ENCODE peak calls at places on chromosomes 11 and 22, in ten cellular contexts. Y is tibial nerve, T is upper lobe of left lung, L is sigmoid colon, M is suprapubic skin, W is K562, Q is A549, K is transverse colon, X is HepG2, O is H1. J is an unnamed sample.

GRCh38 chr11:14306481-14306880 is 52.5 kb downstream of the RRAS2 start:
- DNase-seq in K (no peak), X (no peak), W (no peak), L (no peak), T (no peak), O (no peak), Y (no peak), M (no peak), Q (peak; percentile 22), J (no peak)

GRCh38 chr11:64924910-64925284 is 408 bp downstream of the PPP2R5B start:
- DNase-seq in L (peak; percentile 76), X (no peak), Y (no peak), T (no peak), W (peak; percentile 55), O (no peak), K (peak; percentile 28), M (no peak), Q (no peak), J (no peak)

GRCh38 chr11:102831128-102831708 is 12.2 kb downstream of the MMP3 start:
- DNase-seq in M (peak; percentile 82), L (peak; percentile 70), Q (peak; percentile 16), W (no peak), X (peak; percentile 4), T (peak; percentile 89), K (peak; percentile 51), O (no peak), Y (peak; percentile 30), J (no peak)

GRCh38 chr22:40261783-40262182 is 84.1 kb downstream of the TNRC6B start:
- DNase-seq in Q (no peak), X (no peak), M (no peak), L (no peak), K (no peak), Y (no peak), T (peak; percentile 65), O (no peak), W (no peak), J (no peak)

GRCh38 chr11:833114-833791 is 501 bp downstream of the CD151 start:
- DNase-seq in X (no peak), L (no peak), T (peak; percentile 93), Q (peak; percentile 55), Y (no peak), W (peak; percentile 64), M (no peak), K (peak; percentile 73), O (no peak), J (peak; percentile 69)

GRCh38 chr11:34614334-34615113 is 6.4 kb upstream of the EHF start:
- DNase-seq in O (no peak), X (no peak), Q (no peak), M (no peak), T (no peak), K (no peak), W (no peak), L (no peak), Y (no peak), J (no peak)

GRCh38 chr11:36352919-36353318 is 56.8 kb downstream of the PRR5L start:
- DNase-seq in O (no peak), L (no peak), Y (no peak), Q (no peak), W (no peak), X (no peak), K (no peak), M (no peak), T (no peak), J (no peak)

GRCh38 chr11:6682591-6682935 is 577 bp downstream of the MRPL17 start:
- DNase-seq in Q (no peak), T (no peak), Y (no peak), L (no peak), K (no peak), W (no peak), X (no peak), O (no peak), M (no peak), J (no peak)

GRCh38 chr11:33040862-33041453 is 1.6 kb downstream of the TCP11L1 start:
- DNase-seq in L (no peak), Y (no peak), O (no peak), Q (no peak), M (no peak), W (no peak), T (no peak), K (no peak), X (no peak), J (no peak)

GRCh38 chr11:33043221-33043833 is 4.0 kb downstream of the TCP11L1 start:
- DNase-seq in T (no peak), Q (no peak), K (no peak), M (no peak), W (no peak), O (no peak), X (no peak), Y (no peak), L (no peak), J (no peak)

GRCh38 chr11:33039274-33040126 is at the start of gene TCP11L1:
- DNase-seq in L (peak; percentile 96), Y (peak; percentile 78), K (peak; percentile 93), M (peak; percentile 96), O (peak; percentile 91), T (peak; percentile 97), W (peak; percentile 88), Q (peak; percentile 96), X (peak; percentile 83), J (peak; percentile 73)

GRCh38 chr11:33044281-33044680 is 4.9 kb downstream of the TCP11L1 start:
- DNase-seq in M (no peak), K (no peak), O (no peak), L (no peak), W (no peak), Y (no peak), X (no peak), Q (peak; percentile 91), T (no peak), J (no peak)

DNA sequence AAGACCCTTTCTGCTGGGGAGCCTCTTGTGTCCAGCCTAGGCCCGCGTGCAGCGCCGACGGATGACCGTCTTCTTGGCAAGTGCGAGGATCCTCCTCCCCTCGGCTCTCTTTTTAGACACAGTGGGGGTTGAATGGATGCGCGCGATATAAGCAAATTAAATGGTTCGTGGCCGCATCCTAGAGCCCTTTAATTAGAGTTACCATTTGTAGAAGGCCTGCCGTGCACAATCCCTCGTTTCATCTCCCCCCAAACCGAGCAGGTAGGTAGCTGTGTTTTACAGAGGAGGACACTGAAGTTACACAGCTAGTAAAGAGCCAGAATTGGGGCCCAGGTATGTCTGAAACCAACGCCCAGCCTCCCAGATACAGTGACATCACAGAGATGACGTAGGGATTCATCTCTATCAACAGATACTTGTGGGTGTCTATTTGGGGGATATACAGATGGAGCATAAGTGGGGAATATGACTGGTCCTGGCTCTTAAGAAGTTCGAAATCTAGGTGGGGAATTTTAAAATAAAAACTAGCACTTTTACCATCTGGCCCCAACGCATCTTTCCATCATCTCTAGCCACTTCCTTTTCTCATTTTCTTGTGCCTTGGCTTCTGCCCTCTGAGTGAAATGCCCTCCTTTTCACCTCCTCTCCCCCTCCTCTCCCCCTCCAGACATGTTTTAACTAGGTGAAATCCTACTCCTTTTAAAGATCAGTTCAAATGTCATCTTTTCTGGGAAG is 922 bp downstream of the TCP11L1 start:
- DNase-seq in M (no peak), O (no peak), W (peak; percentile 14), T (no peak), Q (peak; percentile 73), Y (no peak), K (no peak), X (no peak), L (no peak), J (no peak)
- TF ChIP-seq EP300 in M (no peak), O (no peak), W (no peak), T (no peak), Q (no peak), Y (no peak), K (no peak), X (no peak), L (no peak), J (no peak)

GRCh38 chr11:66062408-66062807 is 7.7 kb upstream of the PACS1 start:
- DNase-seq in K (no peak), O (no peak), L (no peak), Q (no peak), Y (no peak), X (no peak), T (no peak), W (no peak), M (peak; percentile 24), J (no peak)

GRCh38 chr11:66061268-66061667 is 8.8 kb upstream of the PACS1 start:
- DNase-seq in L (no peak), W (no peak), M (peak; percentile 7), X (no peak), T (no peak), Q (no peak), K (no peak), Y (no peak), O (no peak), J (no peak)

GRCh38 chr11:66066751-66067150 is 3.3 kb upstream of the PACS1 start:
- DNase-seq in W (no peak), K (no peak), Q (no peak), Y (no peak), O (no peak), M (no peak), X (no peak), T (no peak), L (peak; percentile 5), J (no peak)

GRCh38 chr11:66064571-66064970 is 5.5 kb upstream of the PACS1 start:
- DNase-seq in L (no peak), Q (no peak), O (no peak), K (no peak), W (no peak), T (no peak), Y (no peak), X (no peak), M (no peak), J (no peak)

DNA sequence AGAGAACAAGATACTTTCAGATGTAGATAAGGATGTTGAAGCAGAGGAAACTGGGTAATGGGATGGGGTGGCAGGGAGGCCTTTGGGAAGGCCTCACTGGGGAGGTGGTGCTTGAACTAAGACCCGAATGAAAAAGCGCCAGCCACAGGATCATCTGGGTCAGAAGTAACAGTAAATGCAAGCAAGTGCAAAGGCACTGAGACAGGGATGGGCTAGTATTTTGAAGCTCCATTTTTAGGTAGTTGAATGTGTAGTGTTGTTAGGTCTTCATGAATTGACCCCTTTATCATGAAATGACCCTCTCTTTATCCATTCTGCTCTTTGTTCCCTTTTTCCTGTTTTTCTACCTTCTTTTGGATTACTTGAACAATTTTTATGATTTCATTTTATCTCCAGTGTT is 6.2 kb upstream of the PACS1 start:
- DNase-seq in K (no peak), M (no peak), L (no peak), Q (no peak), Y (no peak), X (no peak), W (no peak), O (no peak), T (no peak), J (no peak)
- H3K4me1 ChIP-seq in K (peaks cover 6% of the 10 kb centered on the region), M (peaks cover 15% of the 10 kb centered on the region), L (peaks cover 10% of the 10 kb centered on the region), Q (peaks cover 13% of the 10 kb centered on the region), Y (no peaks in the 10 kb centered on the region), X (peaks cover 27% of the 10 kb centered on the region), W (peaks cover 9% of the 10 kb centered on the region), O (no peaks in the 10 kb centered on the region), T (peaks cover 11% of the 10 kb centered on the region), J (peaks cover 18% of the 10 kb centered on the region)

DNA sequence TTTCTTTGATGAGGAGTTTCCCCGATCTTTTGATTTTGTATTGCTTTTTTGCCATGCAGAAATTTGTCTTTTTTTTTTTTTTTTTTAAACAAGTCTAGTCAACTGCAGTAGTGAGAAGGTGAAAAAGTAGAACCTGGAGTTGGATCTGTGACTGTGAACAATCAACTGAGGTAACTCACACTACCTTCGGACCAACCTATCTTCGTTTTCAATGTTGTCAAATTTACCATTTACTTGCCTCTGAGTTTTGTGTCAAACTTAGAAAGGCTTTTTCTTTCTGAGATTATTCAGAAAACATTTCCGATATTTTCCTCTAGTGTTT is 20.5 kb downstream of the KLHL22 start:
- DNase-seq in X (no peak), K (no peak), O (no peak), Y (no peak), M (no peak), Q (no peak), L (no peak), W (no peak), T (no peak), J (no peak)
- TF ChIP-seq EP300 in X (no peak), K (no peak), O (no peak), Y (no peak), M (no peak), Q (no peak), L (no peak), W (no peak), T (no peak), J (no peak)

GRCh38 chr11:69966583-69966835 is 111.6 kb upstream of the ANO1 start:
- DNase-seq in W (no peak), M (no peak), L (no peak), X (no peak), K (no peak), O (no peak), T (no peak), Q (no peak), Y (no peak), J (no peak)

GRCh38 chr11:69964247-69964643 is 113.9 kb upstream of the ANO1 start:
- DNase-seq in Y (no peak), T (no peak), X (no peak), O (no peak), L (no peak), M (no peak), Q (no peak), W (no peak), K (no peak), J (no peak)

GRCh38 chr11:69966910-69967309 is 111.2 kb upstream of the ANO1 start:
- DNase-seq in W (no peak), L (no peak), Q (no peak), M (no peak), Y (no peak), T (no peak), O (no peak), K (no peak), X (no peak), J (no peak)

GRCh38 chr11:69967484-69967883 is 110.6 kb upstream of the ANO1 start:
- DNase-seq in K (no peak), M (no peak), W (no peak), X (no peak), Q (no peak), Y (no peak), T (no peak), L (no peak), O (no peak), J (no peak)

DNA sequence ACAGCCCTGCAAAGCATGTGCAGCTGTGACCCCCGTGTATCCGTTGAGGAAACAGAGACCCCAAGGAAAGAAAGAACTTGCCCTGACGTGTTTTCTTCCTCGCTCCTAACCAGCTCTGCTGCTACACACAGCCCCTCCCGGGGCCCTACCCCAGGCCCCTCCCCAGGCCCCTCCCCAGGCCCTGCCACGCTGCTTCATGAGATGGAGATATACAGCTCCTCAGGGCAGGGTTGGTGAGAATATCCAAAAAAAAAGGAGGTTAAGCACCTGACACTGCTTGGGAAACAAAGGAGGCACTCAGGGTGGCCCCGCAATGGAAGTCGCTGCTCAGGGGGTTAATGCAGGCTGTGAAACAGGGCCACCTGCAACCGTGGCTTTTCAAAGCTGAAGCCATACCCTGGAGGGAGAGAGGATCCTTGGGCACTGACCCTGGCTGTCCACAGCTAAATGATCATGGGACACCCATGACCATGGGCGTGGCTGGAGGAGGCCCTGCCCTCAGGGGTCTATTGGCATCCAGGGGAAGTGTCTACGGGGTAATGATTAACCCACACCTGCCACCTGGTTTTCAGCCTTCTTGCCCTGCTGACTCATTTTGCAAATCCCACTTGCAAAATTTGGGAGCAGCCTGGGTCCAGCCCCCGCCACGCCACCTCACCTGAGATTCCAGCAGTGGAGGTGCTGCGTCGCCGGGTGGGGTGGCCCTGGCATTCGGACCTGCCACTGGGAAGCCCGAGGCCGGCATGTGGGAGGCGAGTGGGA is 112.1 kb upstream of the ANO1 start:
- DNase-seq in L (no peak), M (no peak), X (no peak), Y (no peak), K (peak; percentile 29), W (no peak), T (no peak), Q (no peak), O (no peak), J (no peak)
- H3K4me1 ChIP-seq in L (peaks cover 10% of the 10 kb centered on the region), M (no peaks in the 10 kb centered on the region), X (peaks cover 27% of the 10 kb centered on the region), Y (no peaks in the 10 kb centered on the region), K (peaks cover 5% of the 10 kb centered on the region), W (peaks cover 35% of the 10 kb centered on the region), T (no peaks in the 10 kb centered on the region), Q (peaks cover 24% of the 10 kb centered on the region), O (peaks cover 21% of the 10 kb centered on the region), J (no peaks in the 10 kb centered on the region)